ENCODE peak calls at places on chromosomes 7 and 10, in six cellular contexts. S is A549, L is HepG2, F is K562, A is endothelial cell of umbilical vein, T is GM12878. D is an unnamed sample.

GRCh38 chr7:138186951-138187351 is 110.7 kb downstream of the AKR1D1 start:
- DNase-seq in A (peak), T (no peak), S (peak), L (no peak), F (no peak), D (no peak)

GRCh38 chr10:68154211-68154497 is 44.9 kb downstream of the MYPN start:
- DNase-seq in F (no peak), A (no peak), L (no peak), T (no peak), S (peak), D (no peak)

GRCh38 chr7:128874140-128875031 is 11.7 kb downstream of the ATP6V1F start:
- DNase-seq in L (peak), T (no peak), S (no peak), F (peak), A (no peak), D (no peak)

GRCh38 chr7:17623546-17624185 is 316.6 kb downstream of the SNX13 start:
- DNase-seq in F (no peak), T (no peak), A (no peak), L (no peak), S (peak), D (no peak)

GRCh38 chr7:105304040-105304895 is 84.5 kb downstream of the SRPK2 start:
- DNase-seq in S (peak), L (peak), F (no peak), T (peak), A (no peak), D (peak)

GRCh38 chr7:84070770-84071169 is 123.8 kb downstream of the SEMA3A start:
- DNase-seq in A (no peak), L (peak), S (no peak), F (no peak), T (no peak), D (no peak)

GRCh38 chr7:127702253-127702652 is 50.3 kb downstream of the SND1 start:
- DNase-seq in A (no peak), L (peak), F (no peak), S (no peak), T (no peak), D (no peak)

GRCh38 chr10:112393341-112393740 is 19.4 kb downstream of the ACSL5 start:
- DNase-seq in S (no peak), F (no peak), L (no peak), A (no peak), T (no peak), D (no peak)

GRCh38 chr10:89069589-89069988 is 79.0 kb downstream of the FAS start:
- DNase-seq in A (no peak), T (no peak), S (no peak), F (no peak), L (no peak), D (no peak)

GRCh38 chr10:70309661-70310060 is 25.9 kb upstream of the NPFFR1 start:
- DNase-seq in T (no peak), L (no peak), F (no peak), A (no peak), S (no peak), D (no peak)

GRCh38 chr10:102476466-102477141 is 25.3 kb upstream of the C10orf95 start:
- DNase-seq in F (no peak), A (no peak), S (no peak), L (no peak), T (no peak), D (no peak)

GRCh38 chr10:60380781-60381180 is 8.9 kb downstream of the ANK3 start:
- DNase-seq in S (no peak), F (no peak), T (no peak), A (no peak), L (no peak), D (no peak)

GRCh38 chr7:19353158-19353557 is 207.9 kb upstream of the FERD3L start:
- DNase-seq in F (no peak), L (no peak), A (no peak), S (no peak), T (no peak), D (no peak)

GRCh38 chr10:79097021-79097695 is 28.4 kb downstream of the ZMIZ1 start:
- DNase-seq in T (no peak), F (no peak), S (no peak), L (no peak), A (peak), D (no peak)

GRCh38 chr7:157875230-157876179 is 538.7 kb downstream of the DNAJB6 start:
- DNase-seq in A (no peak), S (peak), T (no peak), L (no peak), F (peak), D (peak)

GRCh38 chr7:144786522-144786921 is 49.3 kb downstream of the TPK1 start:
- DNase-seq in T (no peak), A (no peak), L (no peak), F (no peak), S (no peak), D (peak)

GRCh38 chr7:111392976-111393762 is 169.1 kb downstream of the IMMP2L start:
- DNase-seq in F (no peak), L (no peak), A (peak), T (no peak), S (no peak), D (no peak)

GRCh38 chr10:555682-556350 is 133.7 kb downstream of the DIP2C start:
- DNase-seq in T (no peak), A (no peak), F (no peak), L (no peak), S (no peak), D (no peak)

GRCh38 chr10:101489355-101489754 is 98.7 kb downstream of the POLL start:
- DNase-seq in L (peak), S (no peak), A (no peak), F (no peak), T (no peak), D (peak)

GRCh38 chr10:96565774-96566173 is 21.0 kb downstream of the TM9SF3 start:
- DNase-seq in L (no peak), S (no peak), A (peak), T (no peak), F (no peak), D (no peak)

GRCh38 chr7:138802706-138803105 is 4.7 kb upstream of the ATP6V0A4 start:
- DNase-seq in F (no peak), A (no peak), T (no peak), S (no peak), L (no peak), D (no peak)

GRCh38 chr10:95755511-95756004 is 405 bp upstream of the ENTPD1 start:
- DNase-seq in A (peak), F (no peak), T (peak), L (peak), S (peak), D (peak)

GRCh38 chr10:101467286-101467770 is 113.4 kb downstream of the BTRC start:
- DNase-seq in T (peak), L (peak), F (peak), A (peak), S (peak), D (peak)

GRCh38 chr10:69757553-69758309 is 44.0 kb upstream of the COL13A1 start:
- DNase-seq in S (no peak), T (no peak), F (no peak), L (no peak), A (peak), D (no peak)

GRCh38 chr7:1403844-1404404 is 55.3 kb downstream of the MICALL2 start:
- DNase-seq in L (no peak), A (peak), F (no peak), S (peak), T (no peak), D (peak)

GRCh38 chr7:138880881-138881577 is 83.0 kb upstream of the ATP6V0A4 start:
- DNase-seq in T (no peak), A (no peak), S (no peak), F (no peak), L (no peak), D (no peak)

GRCh38 chr7:158028971-158029370 is 558.7 kb downstream of the PTPRN2 start:
- DNase-seq in F (no peak), T (no peak), S (no peak), A (no peak), L (no peak), D (no peak)

GRCh38 chr7:127786184-127786583 is 134.2 kb downstream of the SND1 start:
- DNase-seq in A (no peak), L (no peak), T (no peak), S (no peak), F (no peak), D (no peak)

GRCh38 chr10:30176776-30177533 is 117.6 kb upstream of the JCAD start:
- DNase-seq in A (no peak), L (no peak), F (no peak), S (no peak), T (no peak), D (no peak)

GRCh38 chr7:105672820-105673219 is 91.5 kb upstream of the EFCAB10 start:
- DNase-seq in S (no peak), T (no peak), F (no peak), A (no peak), L (no peak), D (no peak)

GRCh38 chr10:28677889-28678686 is 767 bp downstream of the BAMBI start:
- DNase-seq in F (peak), L (no peak), S (no peak), A (peak), T (no peak), D (peak)

GRCh38 chr7:110760341-110760740 is 330.6 kb upstream of the LRRN3 start:
- DNase-seq in L (no peak), T (no peak), F (no peak), A (no peak), S (no peak), D (no peak)

GRCh38 chr10:31549936-31550335 is 230.9 kb downstream of the ZEB1 start:
- DNase-seq in L (no peak), F (no peak), S (no peak), T (no peak), A (no peak), D (no peak)

GRCh38 chr10:70585555-70586243 is 16.8 kb downstream of the PRF1 start:
- DNase-seq in F (no peak), T (no peak), L (no peak), S (no peak), A (no peak), D (no peak)

GRCh38 chr7:150737265-150738055 is at the start of gene GIMAP5:
- DNase-seq in F (no peak), L (no peak), S (no peak), T (no peak), A (peak), D (no peak)
- TF ChIP-seq POLR2A in F (no peak), L (no peak), S (no peak), T (peak), A (no peak), D (no peak)

GRCh38 chr10:132392184-132392800 is 4.7 kb upstream of the PWWP2B start:
- DNase-seq in L (no peak), S (no peak), T (no peak), F (no peak), A (no peak), D (no peak)
- TF ChIP-seq MYC in L (no peak), S (no peak), T (no peak), F (no peak), A (no peak), D (no peak)

GRCh38 chr10:71595649-71596048 is 123.9 kb downstream of the C10orf105 start:
- DNase-seq in T (no peak), A (no peak), L (no peak), S (no peak), F (no peak), D (no peak)

GRCh38 chr10:71597821-71598498 is 121.6 kb downstream of the C10orf105 start:
- DNase-seq in F (peak), L (peak), A (no peak), S (no peak), T (no peak), D (peak)

GRCh38 chr10:71596127-71596526 is 123.5 kb downstream of the C10orf105 start:
- DNase-seq in T (no peak), S (no peak), A (no peak), L (no peak), F (no peak), D (no peak)

GRCh38 chr10:71596759-71597158 is 122.8 kb downstream of the C10orf105 start:
- DNase-seq in T (no peak), S (no peak), F (no peak), L (no peak), A (no peak), D (no peak)

DNA sequence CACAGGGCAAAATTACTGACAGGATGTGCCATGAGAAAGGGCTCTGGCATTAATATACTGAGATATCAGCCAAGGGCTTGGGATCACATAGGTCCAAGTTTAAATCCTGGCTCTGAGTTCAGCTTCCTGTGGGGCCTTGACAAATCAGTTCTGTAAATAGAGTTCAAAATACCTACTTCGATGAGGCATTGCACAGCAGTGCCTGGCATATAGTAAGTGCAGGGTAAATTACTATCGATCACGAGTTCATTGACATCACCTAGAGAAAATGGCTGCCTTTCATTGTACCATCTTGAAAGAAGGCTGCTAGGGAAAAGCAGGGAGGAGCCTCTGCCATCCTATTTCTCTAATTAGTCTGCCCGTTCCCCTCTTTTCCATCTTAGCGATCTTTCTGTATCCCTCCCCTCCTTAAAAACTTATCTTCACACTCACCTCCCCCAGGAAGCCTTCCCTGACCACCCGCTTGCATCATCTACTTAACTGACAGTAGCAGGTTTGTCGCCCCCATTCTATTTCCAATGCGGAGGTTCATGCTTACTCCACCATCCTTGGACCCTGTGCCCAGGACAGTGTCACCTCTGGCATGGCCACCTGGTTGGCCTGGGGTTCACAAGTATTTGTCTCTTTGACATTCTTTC is 124.5 kb downstream of the C10orf105 start:
- DNase-seq in T (no peak), A (no peak), F (no peak), L (no peak), S (no peak), D (no peak)
- TF ChIP-seq POLR2A in T (no peak), A (no peak), F (no peak), L (no peak), S (no peak), D (no peak)

GRCh38 chr10:22631185-22631584 is 83.2 kb downstream of the PIP4K2A start:
- DNase-seq in A (no peak), S (no peak), F (no peak), L (no peak), T (no peak), D (no peak)

GRCh38 chr10:22629843-22630228 is 84.5 kb downstream of the PIP4K2A start:
- DNase-seq in S (no peak), F (no peak), L (no peak), T (peak), A (no peak), D (no peak)

GRCh38 chr10:22629126-22629525 is 85.3 kb downstream of the PIP4K2A start:
- DNase-seq in F (no peak), A (no peak), S (no peak), L (no peak), T (no peak), D (no peak)

GRCh38 chr10:22631646-22632278 is 82.6 kb downstream of the PIP4K2A start:
- DNase-seq in A (peak), T (no peak), S (no peak), F (peak), L (peak), D (no peak)

GRCh38 chr10:22630229-22631174 is 83.9 kb downstream of the PIP4K2A start:
- DNase-seq in A (no peak), S (no peak), L (no peak), T (peak), F (peak), D (peak)
- TF ChIP-seq MYC in A (no peak), S (no peak), L (no peak), T (no peak), F (no peak), D (no peak)

DNA sequence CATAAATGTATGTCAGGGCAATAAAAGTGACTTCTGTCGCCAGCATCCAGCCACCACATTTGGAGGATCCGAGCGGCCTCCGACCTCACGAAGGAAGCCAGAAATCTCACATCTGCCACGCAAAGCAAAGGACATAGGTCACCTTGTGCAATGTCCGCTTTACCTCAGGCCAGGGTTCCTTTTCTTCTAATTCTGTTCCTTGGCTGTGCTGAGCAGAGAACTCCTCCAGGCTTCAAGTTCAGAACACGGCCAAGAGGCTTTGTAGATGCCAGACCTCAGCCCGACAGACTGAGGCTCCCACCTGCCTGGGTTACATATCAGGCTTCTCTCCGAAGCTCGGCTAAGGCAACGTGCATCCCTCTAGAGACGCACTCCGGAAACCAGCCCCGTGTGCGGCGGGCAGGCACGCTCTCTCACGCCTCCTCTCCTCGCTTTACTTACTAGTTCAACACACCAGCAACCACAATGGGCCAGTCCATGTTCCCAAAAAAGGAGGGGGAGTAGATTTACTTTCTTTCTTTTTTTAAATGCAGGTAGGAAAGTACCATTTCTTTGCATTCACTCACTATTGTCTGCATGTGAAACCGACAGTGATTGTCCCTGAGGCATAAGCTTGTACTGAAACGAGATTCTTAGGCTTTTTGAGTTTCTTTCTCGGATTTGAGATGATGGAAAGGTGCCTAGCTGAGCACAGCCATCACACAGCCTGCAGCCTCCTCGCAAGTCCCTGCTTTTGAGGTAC is 122.4 kb upstream of the AFAP1L2 start:
- DNase-seq in S (peak), A (peak), L (peak), T (peak), F (no peak), D (peak)
- TF ChIP-seq POLR2A in S (peak), A (peak), L (peak), T (peak), F (no peak), D (peak)

DNA sequence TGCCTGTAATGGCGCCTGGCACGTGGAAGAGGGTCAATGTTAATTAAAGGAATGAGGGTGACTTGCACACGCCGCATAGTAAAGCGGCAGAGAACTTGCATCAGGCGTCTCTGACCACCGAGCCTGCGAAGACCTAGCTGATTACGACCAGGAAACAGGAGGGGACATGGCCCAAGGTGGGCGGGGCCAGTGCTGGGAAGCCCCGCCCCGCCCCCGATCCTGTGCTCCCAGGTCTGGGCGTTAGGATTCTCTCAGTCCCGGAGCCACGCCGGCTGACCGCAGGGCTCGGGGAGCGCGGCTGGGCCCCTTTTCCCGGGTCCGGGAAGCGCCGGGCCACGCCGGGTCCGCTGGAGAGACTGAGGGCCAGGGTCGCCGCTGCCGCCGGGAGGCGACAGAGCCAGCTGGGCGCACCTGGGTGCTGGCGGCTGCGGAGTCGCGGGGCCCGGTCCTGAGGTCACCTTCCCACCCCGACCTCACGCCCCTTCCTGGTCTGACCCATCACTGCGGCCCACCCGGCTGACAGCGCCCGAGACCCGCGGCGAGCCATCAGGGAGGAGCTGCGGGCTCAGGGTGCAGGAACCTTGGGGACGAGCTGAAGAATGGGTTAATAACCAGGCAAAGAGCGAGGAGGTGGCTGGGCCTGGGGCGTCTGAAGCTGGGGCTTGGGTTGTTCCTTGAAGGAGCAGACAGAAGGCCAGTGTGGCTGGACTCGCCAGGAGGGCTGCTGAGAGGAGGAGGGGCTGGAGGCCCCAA is 23.0 kb upstream of the GRID1 start:
- DNase-seq in F (peak), S (peak), A (peak), T (no peak), L (no peak), D (no peak)
- TF ChIP-seq MYC in F (no peak), S (no peak), A (no peak), T (no peak), L (no peak), D (no peak)

GRCh38 chr10:87873656-87874055 is 10.2 kb downstream of the PTEN start:
- DNase-seq in A (no peak), F (no peak), L (no peak), T (no peak), S (no peak), D (no peak)

GRCh38 chr10:87868277-87868676 is 4.9 kb downstream of the PTEN start:
- DNase-seq in T (no peak), A (peak), S (no peak), F (no peak), L (no peak), D (no peak)

GRCh38 chr10:87870154-87870553 is 6.7 kb downstream of the PTEN start:
- DNase-seq in F (no peak), S (no peak), T (no peak), A (no peak), L (no peak), D (no peak)

GRCh38 chr10:87875929-87876571 is 12.6 kb downstream of the PTEN start:
- DNase-seq in L (no peak), T (no peak), A (no peak), S (no peak), F (no peak), D (no peak)

GRCh38 chr10:87872828-87873227 is 9.4 kb downstream of the PTEN start:
- DNase-seq in T (no peak), F (no peak), A (no peak), L (no peak), S (no peak), D (no peak)
- TF ChIP-seq POLR2A in T (no peak), F (no peak), A (no peak), L (no peak), S (no peak), D (no peak)